ENCODE peak calls at places on chromosome 11, in nine cellular contexts. W, D, N, T, A, Q, C, Y and X are unnamed samples.

GRCh38 chr11:46359936-46360335 is 12.7 kb downstream of the DGKZ start:
- DNase-seq in W (no peak), N (no peak), A (no peak), D (no peak), T (no peak), C (no peak), Y (no peak), Q (no peak), X (peak; percentile 43)

GRCh38 chr11:102306048-102306575 is 11.2 kb upstream of the BIRC3 start:
- DNase-seq in T (no peak), Q (no peak), N (peak; percentile 83), Y (no peak), C (no peak), D (no peak), W (no peak), A (no peak), X (no peak)

GRCh38 chr11:14980854-14981253 is 8.7 kb upstream of the CALCA start:
- DNase-seq in T (no peak), W (no peak), D (peak; percentile 96), Q (no peak), A (no peak), N (no peak), C (no peak), Y (no peak), X (no peak)

GRCh38 chr11:121448431-121448941 is 3.6 kb upstream of the SORL1 start:
- DNase-seq in N (no peak), C (no peak), Y (no peak), W (no peak), Q (no peak), A (no peak), T (no peak), D (no peak), X (peak; percentile 72)

GRCh38 chr11:112174789-112175595 is at the start of gene BCO2:
- DNase-seq in W (peak; percentile 81), D (peak; percentile 87), A (peak; percentile 82), Y (peak; percentile 82), N (peak; percentile 76), T (peak; percentile 87), C (no peak), Q (peak; percentile 74), X (peak; percentile 57)

GRCh38 chr11:94128171-94128745 is 383 bp upstream of the PANX1 start:
- DNase-seq in T (no peak), C (no peak), Y (no peak), D (peak; percentile 68), A (no peak), W (peak; percentile 71), Q (peak; percentile 63), N (no peak), X (peak; percentile 85)

GRCh38 chr11:125299061-125299616 is 134.6 kb downstream of the PKNOX2 start:
- DNase-seq in T (no peak), Y (no peak), N (no peak), C (no peak), D (no peak), Q (no peak), W (no peak), A (no peak), X (no peak)

GRCh38 chr11:67628710-67629385 is 889 bp downstream of the NUDT8 start:
- DNase-seq in D (no peak), N (no peak), C (no peak), Q (no peak), T (no peak), W (no peak), Y (no peak), A (no peak), X (no peak)

GRCh38 chr11:70312401-70313357 is 42.2 kb downstream of the PPFIA1 start:
- DNase-seq in Y (peak; percentile 87), C (no peak), W (no peak), A (no peak), N (no peak), T (no peak), D (no peak), Q (peak; percentile 57), X (no peak)

GRCh38 chr11:63839508-63840355 is 822 bp downstream of the MARK2 start:
- DNase-seq in W (no peak), Q (peak; percentile 51), Y (peak; percentile 57), D (peak; percentile 59), A (peak; percentile 23), T (peak; percentile 50), N (peak; percentile 44), C (peak; percentile 44), X (peak; percentile 82)

GRCh38 chr11:11849127-11849746 is 7.5 kb downstream of the USP47 start:
- DNase-seq in N (peak; percentile 36), Y (peak; percentile 86), W (no peak), C (peak; percentile 62), Q (peak; percentile 83), A (peak; percentile 64), D (peak; percentile 73), T (peak; percentile 79), X (peak; percentile 85)

GRCh38 chr11:78576549-78577097 is 2.0 kb upstream of the NARS2 start:
- DNase-seq in W (no peak), C (no peak), A (peak; percentile 17), D (no peak), N (no peak), Y (no peak), T (no peak), Q (no peak), X (no peak)

GRCh38 chr11:38594881-38595280 is 1996.8 kb upstream of the RAG2 start:
- DNase-seq in D (no peak), C (peak; percentile 7), Q (no peak), A (no peak), W (no peak), T (no peak), N (no peak), Y (peak; percentile 67), X (no peak)

DNA sequence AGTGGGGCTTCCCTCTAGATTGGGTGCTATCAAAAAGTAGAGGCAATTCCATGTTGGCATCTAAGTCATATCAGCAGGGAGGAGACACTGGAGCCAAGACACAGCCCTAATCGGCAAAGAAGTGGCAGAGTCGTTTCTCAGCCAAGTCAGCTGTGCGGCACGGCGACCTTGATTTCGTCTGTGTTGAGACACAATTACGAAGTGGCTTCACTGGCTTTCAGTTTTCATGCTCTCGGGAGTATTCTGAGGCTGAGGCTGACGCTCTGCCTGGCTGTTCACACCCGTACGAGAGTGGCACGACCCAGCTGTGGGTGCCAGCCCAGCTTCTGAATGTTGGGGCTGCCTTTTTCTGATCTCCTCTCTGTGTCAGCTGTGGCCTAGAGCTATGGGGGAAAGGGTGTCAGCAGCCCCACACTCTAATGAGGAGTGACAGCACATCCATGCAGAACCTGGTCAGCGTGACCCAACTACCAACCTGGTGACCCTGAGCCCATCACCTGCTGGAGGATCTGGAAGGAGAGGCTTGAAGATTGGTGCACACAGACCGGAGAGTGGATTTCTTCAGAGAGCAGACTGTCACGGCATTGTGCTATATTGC is 105.7 kb upstream of the TMEM45B start:
- DNase-seq in Y (no peak), W (no peak), Q (no peak), A (no peak), D (no peak), T (no peak), N (no peak), C (no peak), X (no peak)
- H3K4me3 ChIP-seq in Y (no peak overlapping the region), W (no peak overlapping the region), Q (no peak overlapping the region), A (no peak overlapping the region), D (no peak overlapping the region), T (no peak overlapping the region), N (no peak overlapping the region), C (no peak overlapping the region), X (no peak overlapping the region)

DNA sequence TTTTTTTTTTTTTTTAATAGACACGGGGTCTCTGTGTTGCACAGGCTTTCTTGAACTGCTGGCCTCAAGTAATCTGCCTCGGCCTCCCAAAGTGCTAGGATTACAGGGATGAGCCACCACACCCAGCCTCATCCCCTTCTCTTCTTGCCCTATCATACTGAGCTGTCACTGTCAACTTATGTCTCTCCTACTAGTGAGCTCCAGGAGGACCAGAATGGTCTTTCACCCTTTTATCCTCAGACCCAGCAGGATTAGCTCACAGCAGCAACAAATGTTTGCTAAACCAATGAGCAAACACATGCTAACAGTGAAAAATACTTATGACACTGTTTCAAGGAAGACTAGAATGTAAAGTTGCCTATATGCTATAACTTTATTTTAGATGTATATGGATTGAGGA is 6.4 kb upstream of the NXF1 start:
- DNase-seq in C (no peak), D (no peak), A (no peak), N (no peak), T (no peak), W (no peak), Q (no peak), Y (no peak), X (no peak)
- H3K79me2 ChIP-seq in C (no peaks in the 10 kb centered on the region), D (no peaks in the 10 kb centered on the region), A (no peaks in the 10 kb centered on the region), N (no peaks in the 10 kb centered on the region), T (no peaks in the 10 kb centered on the region), W (no peaks in the 10 kb centered on the region), Q (no peaks in the 10 kb centered on the region), Y (no peaks in the 10 kb centered on the region), X (no peaks in the 10 kb centered on the region)

GRCh38 chr11:1523779-1524178 is 37.2 kb upstream of the MOB2 start:
- DNase-seq in C (no peak), W (no peak), T (no peak), Q (no peak), A (no peak), D (no peak), N (no peak), Y (no peak), X (no peak)
- H3K27ac ChIP-seq in C (no peak overlapping the region), W (no peak overlapping the region), T (no peak overlapping the region), Q (no peak overlapping the region), A (no peak overlapping the region), D (no peak overlapping the region), N (no peak overlapping the region), Y (no peak overlapping the region), X (no peak overlapping the region)

DNA sequence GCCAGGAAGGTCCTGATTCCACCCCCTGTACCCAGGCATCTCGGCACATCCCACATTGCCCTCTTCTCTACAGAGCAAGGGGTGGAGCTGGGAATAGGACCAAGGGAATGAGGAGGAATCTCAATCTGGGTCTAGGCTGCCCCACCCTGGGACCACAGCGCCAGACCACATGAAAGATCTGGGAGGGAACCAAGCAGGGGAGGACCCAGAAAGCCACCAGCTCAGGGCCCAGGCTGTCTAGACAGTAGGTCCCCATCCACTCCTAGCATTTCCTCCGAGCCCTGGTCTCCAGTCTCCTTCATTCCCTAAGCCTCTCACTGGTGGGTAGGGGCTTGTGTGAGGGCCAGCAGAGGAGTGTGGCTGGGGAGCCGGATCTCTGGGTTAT is 11.6 kb downstream of the PHLDB1 start:
- DNase-seq in Y (no peak), N (no peak), Q (no peak), T (no peak), D (peak; percentile 89), C (no peak), A (peak; percentile 61), W (no peak), X (no peak)
- H3K4me3 ChIP-seq in Y (no peak overlapping the region), N (no peak overlapping the region), Q (no peak overlapping the region), T (no peak overlapping the region), D (peak overlapping the region; percentile 47), C (no peak overlapping the region), A (no peak overlapping the region), W (no peak overlapping the region), X (no peak overlapping the region)

DNA sequence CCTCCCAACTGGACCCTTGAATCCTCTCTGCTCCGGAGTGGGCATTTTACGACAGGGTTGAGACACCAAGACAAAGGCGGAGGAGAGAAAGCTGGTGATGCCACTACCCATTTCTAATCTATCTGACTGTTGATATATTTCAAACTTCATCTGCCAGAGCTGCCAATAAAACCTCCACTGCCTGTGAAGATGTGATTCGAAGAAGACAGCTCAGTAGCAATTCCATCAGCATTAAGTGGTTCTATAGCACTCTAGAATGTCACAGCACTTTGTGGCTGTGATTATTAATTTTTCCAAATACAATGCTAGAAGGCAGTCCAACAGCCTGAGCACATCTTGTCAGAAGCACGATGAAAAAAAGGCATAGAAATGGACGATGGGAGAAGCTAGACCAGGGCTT is 282.8 kb downstream of the OPCML start:
- DNase-seq in N (no peak), Q (no peak), Y (no peak), A (no peak), D (no peak), T (no peak), C (no peak), W (no peak), X (no peak)
- H3K79me2 ChIP-seq in N (no peaks in the 10 kb centered on the region), Q (no peaks in the 10 kb centered on the region), Y (no peaks in the 10 kb centered on the region), A (no peaks in the 10 kb centered on the region), D (no peaks in the 10 kb centered on the region), T (no peaks in the 10 kb centered on the region), C (no peaks in the 10 kb centered on the region), W (no peaks in the 10 kb centered on the region), X (no peaks in the 10 kb centered on the region)